ENCODE peak calls at places on chromosome 12, in four cellular contexts. C is IMR-90, K is A549, A is K562. M is an unnamed sample.

GRCh38 chr12:44296624-44297197 is 460.8 kb downstream of the TMEM117 start:
- DNase-seq in C (no peak), K (no peak), A (no peak), M (no peak)

GRCh38 chr12:56231184-56231582 is 1.3 kb downstream of the SLC39A5 start:
- DNase-seq in C (no peak), K (no peak), A (no peak), M (no peak)

GRCh38 chr12:88310666-88311065 is 168.6 kb downstream of the TMTC3 start:
- DNase-seq in C (no peak), K (no peak), A (no peak), M (no peak)

GRCh38 chr12:80257920-80258319 is 158.6 kb downstream of the OTOGL start:
- DNase-seq in C (no peak), K (no peak), A (no peak), M (no peak)

GRCh38 chr12:105562727-105563072 is 232.2 kb downstream of the C12orf75 start:
- DNase-seq in C (no peak), K (peak; percentile 72), A (no peak), M (no peak)

GRCh38 chr12:31582155-31582554 is 8.8 kb downstream of the DENND5B start:
- DNase-seq in C (peak; percentile 77), K (no peak), A (no peak), M (no peak)

GRCh38 chr12:119328111-119328510 is 6.4 kb upstream of the CCDC60 start:
- DNase-seq in C (no peak), K (peak; percentile 43), A (peak; percentile 44), M (no peak)

GRCh38 chr12:107027304-107028053 is 40.5 kb upstream of the MTERF2 start:
- DNase-seq in C (peak; percentile 96), K (peak; percentile 87), A (no peak), M (no peak)

GRCh38 chr12:19316420-19316819 is 122.9 kb upstream of the AEBP2 start:
- DNase-seq in C (peak; percentile 49), K (peak; percentile 9), A (no peak), M (no peak)

GRCh38 chr12:7989827-7990491 is 42.6 kb upstream of the FOXJ2 start:
- DNase-seq in C (peak; percentile 12), K (no peak), A (peak; percentile 7), M (no peak)

GRCh38 chr12:132025526-132025925 is 75.8 kb downstream of the EP400 start:
- DNase-seq in C (no peak), K (no peak), A (no peak), M (no peak)

GRCh38 chr12:57215668-57216013 is 953 bp upstream of the NXPH4 start:
- DNase-seq in C (peak; percentile 30), K (no peak), A (no peak), M (no peak)

GRCh38 chr12:69689638-69690037 is 9.5 kb downstream of the BEST3 start:
- DNase-seq in C (no peak), K (no peak), A (no peak), M (no peak)

GRCh38 chr12:9906888-9907287 is 25.3 kb downstream of the CLEC2A start:
- DNase-seq in C (no peak), K (no peak), A (no peak), M (no peak)

GRCh38 chr12:10126401-10126800 is 3.6 kb downstream of the CLEC7A start:
- DNase-seq in C (no peak), K (no peak), A (no peak), M (no peak)

GRCh38 chr12:108905725-108906124 is 25.8 kb downstream of the DAO start:
- DNase-seq in C (no peak), K (no peak), A (no peak), M (no peak)

GRCh38 chr12:72025524-72025923 is 86.9 kb downstream of the TPH2 start:
- DNase-seq in C (no peak), K (no peak), A (no peak), M (no peak)

GRCh38 chr12:16076553-16076952 is 165.4 kb downstream of the DERA start:
- DNase-seq in C (peak; percentile 2), K (peak; percentile 50), A (no peak), M (no peak)

GRCh38 chr12:64104376-64104775 is 117.7 kb downstream of the KICS2 start:
- DNase-seq in C (no peak), K (no peak), A (no peak), M (no peak)

GRCh38 chr12:24307716-24308335 is 358.4 kb upstream of the SOX5 start:
- DNase-seq in C (no peak), K (no peak), A (no peak), M (no peak)

GRCh38 chr12:107775093-107775721 is 703 bp downstream of the ASCL4 start:
- DNase-seq in C (no peak), K (no peak), A (no peak), M (no peak)

GRCh38 chr12:66550626-66551025 is 128.2 kb downstream of the GRIP1 start:
- DNase-seq in C (no peak), K (no peak), A (no peak), M (no peak)

GRCh38 chr12:66552753-66553152 is 126.1 kb downstream of the GRIP1 start:
- DNase-seq in C (no peak), K (no peak), A (no peak), M (no peak)

GRCh38 chr12:66555113-66555512 is 123.8 kb downstream of the GRIP1 start:
- DNase-seq in C (no peak), K (no peak), A (no peak), M (no peak)
- TF ChIP-seq ELK1 in C (no peak), K (no peak), A (no peak), M (no peak)

GRCh38 chr12:96908170-96908675 is 1.2 kb downstream of the NEDD1 start:
- DNase-seq in C (no peak), K (no peak), A (no peak), M (no peak)
- TF ChIP-seq ELK1 in C (no peak), K (no peak), A (no peak), M (no peak)

DNA sequence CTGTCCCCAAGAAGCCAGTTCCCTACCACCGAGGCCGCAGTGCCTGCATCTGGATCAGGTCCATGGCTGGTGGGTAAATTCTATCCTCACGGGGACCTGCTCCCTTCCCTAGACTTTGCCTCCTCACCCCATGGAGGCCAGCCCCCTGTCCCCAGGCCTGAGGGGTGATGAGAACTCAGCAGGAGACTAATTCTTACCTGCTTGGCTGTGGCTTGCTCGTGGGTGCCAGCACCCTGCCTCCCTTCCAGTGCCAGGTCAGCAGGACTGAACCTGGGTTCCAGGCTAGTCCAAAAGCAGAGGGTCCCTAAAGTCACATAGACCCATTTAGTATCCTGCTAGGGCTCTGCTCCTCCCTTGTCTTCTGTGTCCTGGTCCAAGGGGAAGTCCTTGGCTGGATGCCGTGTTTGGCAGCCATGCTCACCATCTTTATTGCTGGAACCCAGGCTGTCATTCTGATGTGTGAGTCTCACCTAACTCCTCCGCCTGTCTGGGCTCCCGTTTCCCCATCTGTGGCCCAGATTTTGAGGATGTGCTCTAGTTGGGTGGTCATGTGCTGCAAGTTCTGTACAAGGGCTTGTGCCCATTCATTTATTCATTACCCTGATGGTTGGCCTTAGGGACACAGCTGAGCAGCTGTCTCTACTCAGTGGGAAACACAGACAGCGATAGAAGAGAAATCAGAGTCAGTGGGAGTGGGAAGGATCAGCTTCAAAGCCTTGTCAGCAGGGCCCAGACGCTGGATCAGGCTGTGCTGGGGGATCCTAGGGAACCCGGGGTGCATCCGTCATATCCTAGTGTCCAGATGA is 949 bp downstream of the PLBD2 start:
- DNase-seq in C (peak; percentile 14), K (no peak), A (no peak), M (no peak)
- TF ChIP-seq ELK1 in C (no peak), K (no peak), A (no peak), M (no peak)

DNA sequence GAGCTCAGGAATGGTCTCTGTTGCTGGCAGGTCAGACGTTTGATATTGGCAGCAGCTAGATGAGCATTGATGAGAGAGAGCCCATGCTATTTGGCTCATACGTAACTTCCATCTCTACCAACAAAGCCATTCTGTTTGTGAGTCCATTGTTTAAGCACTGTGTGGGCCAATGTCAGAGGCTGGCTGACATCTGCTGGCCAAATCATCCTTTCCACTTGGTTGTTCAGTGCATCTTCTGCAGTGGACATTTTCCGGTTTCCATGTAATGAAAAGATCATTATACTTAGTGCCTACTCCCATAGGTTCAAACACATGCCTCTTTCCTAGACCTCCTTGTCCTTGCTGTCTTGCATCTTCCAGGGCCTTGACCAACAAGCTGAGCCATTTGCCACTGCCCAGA is 59.2 kb downstream of the IFT81 start:
- DNase-seq in C (no peak), K (no peak), A (no peak), M (no peak)
- TF ChIP-seq ELK1 in C (no peak), K (no peak), A (no peak), M (no peak)

GRCh38 chr12:2057041-2057792 is 4.4 kb downstream of the CACNA1C start:
- DNase-seq in C (peak; percentile 62), K (peak; percentile 49), A (peak; percentile 59), M (no peak)

GRCh38 chr12:2052861-2053674 is at the start of gene CACNA1C:
- DNase-seq in C (peak; percentile 66), K (peak; percentile 30), A (no peak), M (no peak)

GRCh38 chr12:2051700-2052625 is 824 bp upstream of the CACNA1C start:
- DNase-seq in C (no peak), K (no peak), A (no peak), M (no peak)

GRCh38 chr12:2053675-2054070 is 886 bp downstream of the CACNA1C start:
- DNase-seq in C (no peak), K (no peak), A (no peak), M (no peak)

DNA sequence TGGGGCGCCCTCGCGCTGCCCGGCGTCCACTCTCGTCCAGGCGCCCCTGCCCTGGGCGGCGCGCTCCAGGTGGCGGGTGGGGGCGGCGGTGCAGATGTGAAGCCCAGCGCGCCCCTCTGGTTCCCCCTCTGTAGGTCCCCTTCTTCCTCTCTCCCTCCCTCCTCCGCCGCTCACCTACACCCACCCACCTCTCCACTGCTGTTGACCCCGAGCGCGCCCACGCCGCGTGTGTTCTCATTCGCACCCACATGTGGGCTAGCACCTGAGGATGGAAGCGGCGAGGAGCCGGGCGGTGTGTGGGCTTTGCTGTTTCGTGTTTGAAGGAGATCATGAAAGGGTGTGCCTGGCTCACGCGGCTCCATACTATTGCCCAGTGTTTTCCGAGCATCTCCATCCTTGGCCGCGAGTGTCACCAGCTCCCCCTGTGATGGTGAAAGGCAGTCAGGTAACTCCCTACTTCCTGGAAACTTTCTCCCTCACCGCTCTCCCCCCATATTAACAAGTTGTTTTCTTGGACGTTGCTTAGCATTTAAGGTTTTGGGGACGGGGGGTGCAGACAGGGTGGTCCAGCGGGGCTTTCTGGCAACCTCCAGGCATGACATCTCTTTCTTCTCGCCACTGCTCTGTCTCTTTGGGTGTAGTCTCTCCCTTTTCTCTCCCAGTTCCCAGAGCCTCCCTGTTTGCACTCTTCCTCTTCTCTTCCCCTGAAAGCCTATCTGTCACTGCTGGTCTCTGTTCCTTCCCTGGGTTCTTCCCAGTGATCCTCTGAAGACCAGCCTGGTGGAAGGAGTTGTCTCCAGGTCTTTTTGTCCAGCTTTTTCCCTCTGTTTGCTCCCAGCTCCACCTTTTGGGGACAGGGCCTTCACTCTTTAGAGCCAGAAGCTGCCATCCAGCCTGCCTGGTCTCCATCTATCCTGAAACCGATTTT is 1.6 kb downstream of the CACNA1C start:
- DNase-seq in C (no peak), K (no peak), A (no peak), M (no peak)
- TF ChIP-seq ELK1 in C (no peak), K (no peak), A (no peak), M (no peak)

GRCh38 chr12:93624595-93625294 is 52.3 kb downstream of the SOCS2 start:
- DNase-seq in C (peak; percentile 98), K (peak; percentile 94), A (peak; percentile 54), M (peak; percentile 63)
- TF ChIP-seq ELK1 in C (no peak), K (no peak), A (no peak), M (no peak)

M was measured in GM12878.